ENCODE peak calls at places on chromosomes 4 and X, in seven cellular contexts. V, U, L, O, G, I and S are unnamed samples.

GRCh38 chr4:131248314-131248713 is 1900.8 kb upstream of the PCDH10 start:
- DNase-seq in I (no peak), G (no peak), V (no peak), U (no peak), O (no peak), L (no peak), S (no peak)

GRCh38 chr4:158006973-158007372 is 165.9 kb downstream of the GASK1B start:
- DNase-seq in V (no peak), L (peak; percentile 100), I (no peak), G (no peak), U (no peak), O (no peak), S (no peak)

GRCh38 chr4:88989990-88990389 is 67.0 kb downstream of the FAM13A start:
- DNase-seq in L (no peak), O (no peak), I (no peak), U (no peak), V (no peak), G (no peak), S (no peak)

GRCh38 chrX:124018031-124018430 is 56.5 kb downstream of the STAG2 start:
- DNase-seq in I (no peak), L (peak; percentile 7), O (no peak), G (no peak), V (no peak), U (no peak), S (no peak)

GRCh38 chrX:65575024-65575423 is 40.4 kb upstream of the LAS1L start:
- DNase-seq in G (no peak), V (no peak), L (no peak), O (no peak), U (no peak), I (no peak), S (no peak)

GRCh38 chr4:169963998-169964397 is 62.2 kb downstream of the MFAP3L start:
- DNase-seq in G (no peak), U (no peak), I (no peak), L (no peak), O (no peak), V (no peak), S (no peak)

GRCh38 chr4:86362510-86362909 is 2.7 kb upstream of the MAPK10 start:
- DNase-seq in U (no peak), I (no peak), O (no peak), V (no peak), L (no peak), G (no peak), S (no peak)

GRCh38 chrX:9147631-9148189 is 113.8 kb upstream of the FAM9B start:
- DNase-seq in V (no peak), U (no peak), O (no peak), G (no peak), I (no peak), L (peak; percentile 7), S (peak; percentile 45)

GRCh38 chr4:78644744-78645330 is 93.3 kb downstream of the ANXA3 start:
- DNase-seq in L (peak; percentile 90), O (no peak), G (peak; percentile 87), U (peak; percentile 57), I (peak; percentile 51), V (peak; percentile 49), S (no peak)

GRCh38 chr4:60463846-60464502 is 736.2 kb upstream of the ADGRL3 start:
- DNase-seq in L (no peak), I (peak; percentile 1), G (peak; percentile 0), U (no peak), O (no peak), V (no peak), S (peak; percentile 49)

GRCh38 chr4:113636877-113637276 is 124.7 kb downstream of the CAMK2D start:
- DNase-seq in I (no peak), L (no peak), U (no peak), O (no peak), V (no peak), G (peak; percentile 16), S (no peak)

GRCh38 chr4:126582737-126583136 is 1050.0 kb upstream of the INTU start:
- DNase-seq in I (no peak), V (no peak), G (no peak), U (no peak), O (no peak), L (no peak), S (peak; percentile 44)

GRCh38 chrX:40855411-40855810 is 120.1 kb upstream of the MED14 start:
- DNase-seq in O (no peak), G (no peak), V (no peak), U (no peak), L (no peak), I (no peak), S (no peak)

GRCh38 chr4:154344686-154345085 is 146.9 kb downstream of the DCHS2 start:
- DNase-seq in G (peak; percentile 55), I (peak; percentile 1), L (no peak), V (peak; percentile 19), U (no peak), O (no peak), S (no peak)

GRCh38 chrX:135328421-135329005 is 19.2 kb downstream of the ETDC start:
- DNase-seq in G (no peak), L (no peak), O (no peak), U (no peak), V (no peak), I (no peak), S (no peak)

GRCh38 chrX:154472685-154473632 is 6.1 kb downstream of the LAGE3 start:
- DNase-seq in O (no peak), V (no peak), L (no peak), G (no peak), U (no peak), I (no peak), S (no peak)

GRCh38 chrX:16739574-16739973 is 20.2 kb downstream of the SYAP1 start:
- DNase-seq in L (no peak), G (no peak), V (no peak), O (no peak), I (peak; percentile 69), U (no peak), S (no peak)

GRCh38 chrX:69031971-69032391 is 133.3 kb downstream of the PJA1 start:
- DNase-seq in I (no peak), G (no peak), V (no peak), U (no peak), O (no peak), L (no peak), S (peak; percentile 4)

GRCh38 chr4:65604515-65604914 is 65.8 kb downstream of the EPHA5 start:
- DNase-seq in G (no peak), I (no peak), L (no peak), U (no peak), O (no peak), V (no peak), S (no peak)

GRCh38 chr4:65597697-65598096 is 72.6 kb downstream of the EPHA5 start:
- DNase-seq in G (no peak), I (no peak), L (no peak), O (no peak), U (no peak), V (no peak), S (no peak)

GRCh38 chr4:65599335-65599734 is 71.0 kb downstream of the EPHA5 start:
- DNase-seq in O (no peak), L (no peak), G (no peak), V (no peak), I (no peak), U (no peak), S (no peak)

DNA sequence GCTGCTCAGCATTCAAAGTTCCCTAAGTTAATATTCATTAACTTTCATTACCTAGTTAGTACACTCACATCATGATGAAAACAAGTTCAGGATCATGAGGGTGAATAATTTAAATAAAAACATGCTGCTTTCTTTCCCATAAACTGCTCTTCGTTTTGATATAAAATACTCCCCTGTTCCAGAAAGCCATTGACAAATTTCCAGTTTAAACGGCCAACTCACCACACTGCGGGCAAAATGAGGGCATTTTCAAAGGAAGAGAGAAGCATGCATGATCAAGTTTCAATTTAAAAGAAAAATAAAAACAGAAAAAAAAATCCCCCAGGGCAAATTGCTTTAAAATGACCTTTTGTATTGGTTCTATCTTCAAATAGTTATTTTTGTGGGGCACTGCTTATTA is 69.6 kb downstream of the EPHA5 start:
- DNase-seq in I (no peak), O (no peak), U (no peak), G (no peak), V (no peak), L (no peak), S (no peak)
- TF ChIP-seq MAX in I (no peak), O (no peak), U (no peak), G (no peak), V (no peak), L (no peak), S (no peak)

DNA sequence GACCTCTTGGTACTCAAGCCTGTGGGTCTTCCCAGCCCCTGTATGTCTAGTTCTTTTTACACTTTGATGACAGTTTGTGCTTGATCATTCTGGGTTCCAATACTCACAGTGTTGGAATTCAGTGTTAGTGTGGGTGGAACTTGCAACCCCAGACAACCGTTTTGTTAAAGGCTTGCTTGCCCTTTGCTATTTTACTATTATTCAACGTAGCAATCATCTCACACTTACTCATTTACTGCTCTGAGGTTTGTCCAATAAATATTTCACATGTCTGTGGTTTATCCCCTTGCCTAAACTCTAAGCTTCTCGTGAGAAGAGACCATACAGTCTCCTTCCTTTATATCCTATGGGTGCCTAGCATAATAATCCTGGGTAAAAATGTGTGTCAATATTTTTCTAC is 15.3 kb downstream of the CCNG2 start:
- DNase-seq in L (no peak), V (no peak), I (no peak), O (no peak), G (no peak), U (no peak), S (no peak)
- H3K9ac ChIP-seq in L (no peak overlapping the region), V (no peak overlapping the region), I (no peak overlapping the region), O (no peak overlapping the region), G (no peak overlapping the region), U (no peak overlapping the region), S (no peak overlapping the region)

DNA sequence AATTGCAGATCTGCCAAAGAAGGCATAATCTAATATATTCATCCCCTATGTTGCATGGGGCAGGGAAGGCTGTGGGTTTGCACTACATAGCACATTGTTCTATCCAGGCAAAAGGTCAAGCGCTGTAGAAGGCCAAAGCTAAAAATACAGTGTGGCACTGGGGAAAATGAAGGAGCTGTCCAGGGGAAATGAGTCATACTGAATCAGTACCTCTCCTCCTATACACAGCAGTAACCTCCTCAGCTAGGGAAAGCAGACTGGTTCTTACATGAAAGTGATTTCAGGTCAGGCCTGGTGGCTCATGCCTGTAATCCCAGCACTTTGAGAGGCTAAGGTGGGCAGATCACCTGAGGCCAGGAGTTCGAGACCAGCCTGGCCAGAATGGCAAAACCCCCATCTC is 31.0 kb upstream of the SLC25A4 start:
- DNase-seq in L (peak; percentile 95), G (peak; percentile 65), U (no peak), I (peak; percentile 31), V (peak; percentile 97), O (no peak), S (peak; percentile 23)
- TF ChIP-seq MAX in L (no peak), G (no peak), U (peak; percentile 72), I (no peak), V (peak; percentile 87), O (no peak), S (no peak)

GRCh38 chrX:128804828-128805227 is 718.5 kb downstream of the SMARCA1 start:
- DNase-seq in U (no peak), O (no peak), G (no peak), I (no peak), L (no peak), V (no peak), S (no peak)

GRCh38 chrX:128805236-128805635 is 718.1 kb downstream of the SMARCA1 start:
- DNase-seq in U (no peak), I (no peak), O (no peak), V (no peak), L (no peak), G (no peak), S (no peak)

DNA sequence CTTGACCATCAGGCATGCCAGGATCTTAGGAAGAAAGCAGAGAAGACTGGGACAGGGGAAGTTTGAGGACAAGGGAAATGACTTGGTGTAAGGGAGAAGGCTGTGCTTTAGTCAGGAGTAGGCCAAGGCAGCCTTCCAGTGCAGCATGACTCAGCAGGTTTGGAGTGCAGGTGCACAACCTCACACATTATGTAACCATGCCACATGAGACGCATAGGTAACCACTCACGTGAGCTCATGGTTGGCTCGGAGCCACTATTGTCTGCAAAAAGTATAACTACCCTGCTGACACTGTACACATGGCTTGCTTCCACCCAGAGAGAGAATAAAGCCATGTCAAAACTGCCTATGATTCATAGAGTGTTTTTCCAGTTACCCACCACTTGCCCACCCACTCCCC is 715.9 kb downstream of the SMARCA1 start:
- DNase-seq in O (no peak), L (no peak), U (no peak), G (peak; percentile 4), V (no peak), I (no peak), S (no peak)
- H3K9ac ChIP-seq in O (no peak overlapping the region), L (no peak overlapping the region), U (no peak overlapping the region), G (no peak overlapping the region), V (no peak overlapping the region), I (no peak overlapping the region), S (no peak overlapping the region)